ENCODE peak calls at places on chromosomes 7 and 10, in nine cellular contexts. L is astrocyte, P is A549, D is A673, T is NB4, R is ovary, O is fibroblast of pulmonary artery, F is SK-N-SH, S is fibroblast of lung. B is an unnamed sample.

GRCh38 chr7:139043823-139044812 is 8.3 kb upstream of the ZC3HAV1L start:
- DNase-seq in L (no peak), P (peak), D (no peak), T (peak), R (no peak), O (no peak), F (no peak), S (no peak), B (peak)

GRCh38 chr7:140668641-140669040 is 4.1 kb upstream of the ADCK2 start:
- DNase-seq in L (no peak), P (no peak), D (no peak), T (no peak), R (no peak), O (no peak), F (no peak), S (no peak), B (no peak)

GRCh38 chr10:119211625-119212441 is 4.5 kb downstream of the GRK5 start:
- DNase-seq in L (no peak), P (no peak), D (no peak), T (no peak), R (no peak), O (no peak), F (no peak), S (peak), B (no peak)

GRCh38 chr10:95388539-95388938 is 97.7 kb upstream of the PDLIM1 start:
- DNase-seq in L (no peak), P (peak), D (no peak), T (no peak), R (no peak), O (no peak), F (no peak), S (peak), B (no peak)

GRCh38 chr7:81367335-81367801 is 402.5 kb downstream of the HGF start:
- DNase-seq in L (peak), P (no peak), D (peak), T (no peak), R (no peak), O (peak), F (no peak), S (peak), B (peak)

GRCh38 chr10:75770634-75771081 is 339.2 kb downstream of the LRMDA start:
- DNase-seq in L (no peak), P (no peak), D (no peak), T (no peak), R (no peak), O (peak), F (no peak), S (peak), B (peak)

GRCh38 chr10:101563497-101564040 is 24.5 kb downstream of the POLL start:
- DNase-seq in L (no peak), P (no peak), D (no peak), T (no peak), R (no peak), O (no peak), F (peak), S (no peak), B (no peak)

GRCh38 chr7:121076350-121077164 is 88.0 kb downstream of the CPED1 start:
- DNase-seq in L (peak), P (no peak), D (no peak), T (no peak), R (no peak), O (peak), F (no peak), S (peak), B (peak)

GRCh38 chr10:102118867-102119266 is 1.3 kb downstream of the LDB1 start:
- DNase-seq in L (no peak), P (no peak), D (peak), T (peak), R (peak), O (peak), F (no peak), S (peak), B (no peak)

GRCh38 chr10:131961777-131962450 is 19.8 kb downstream of the BNIP3 start:
- DNase-seq in L (no peak), P (no peak), D (peak), T (peak), R (no peak), O (no peak), F (peak), S (no peak), B (no peak)

GRCh38 chr7:134905375-134905774 is 80.9 kb upstream of the AGBL3 start:
- DNase-seq in L (peak), P (no peak), D (peak), T (peak), R (peak), O (peak), F (no peak), S (peak), B (peak)

GRCh38 chr10:15485684-15486316 is 114.7 kb upstream of the FAM171A1 start:
- DNase-seq in L (peak), P (no peak), D (no peak), T (no peak), R (no peak), O (peak), F (no peak), S (peak), B (no peak)

GRCh38 chr7:90119178-90119971 is 34.9 kb upstream of the STEAP1 start:
- DNase-seq in L (peak), P (peak), D (peak), T (no peak), R (peak), O (peak), F (peak), S (peak), B (no peak)

GRCh38 chr10:92575961-92576360 is 2.1 kb upstream of the IDE start:
- DNase-seq in L (peak), P (peak), D (no peak), T (peak), R (no peak), O (peak), F (no peak), S (peak), B (peak)

GRCh38 chr7:37081436-37081835 is 357.1 kb upstream of the AOAH start:
- DNase-seq in L (no peak), P (peak), D (peak), T (peak), R (peak), O (peak), F (no peak), S (no peak), B (peak)

GRCh38 chr7:41732279-41733062 is 29.6 kb upstream of the INHBA start:
- DNase-seq in L (no peak), P (no peak), D (peak), T (peak), R (no peak), O (peak), F (no peak), S (no peak), B (peak)

GRCh38 chr7:47739301-47739870 is 157.5 kb upstream of the TNS3 start:
- DNase-seq in L (no peak), P (no peak), D (no peak), T (no peak), R (no peak), O (no peak), F (no peak), S (no peak), B (no peak)

GRCh38 chr10:7811000-7811399 is 7.3 kb upstream of the TAF3 start:
- DNase-seq in L (no peak), P (no peak), D (no peak), T (no peak), R (no peak), O (no peak), F (no peak), S (no peak), B (peak)

GRCh38 chr10:122363311-122363710 is 11.2 kb upstream of the PLEKHA1 start:
- DNase-seq in L (no peak), P (no peak), D (no peak), T (no peak), R (no peak), O (no peak), F (no peak), S (peak), B (peak)

GRCh38 chr7:155557778-155558177 is 11.4 kb upstream of the CNPY1 start:
- DNase-seq in L (no peak), P (no peak), D (no peak), T (no peak), R (no peak), O (no peak), F (no peak), S (no peak), B (no peak)

GRCh38 chr7:19772858-19773337 is 519 bp downstream of the TMEM196 start:
- DNase-seq in L (peak), P (peak), D (peak), T (no peak), R (peak), O (peak), F (peak), S (peak), B (peak)

GRCh38 chr10:49138361-49138891 is 4.6 kb upstream of the FAM170B start:
- DNase-seq in L (peak), P (no peak), D (no peak), T (no peak), R (no peak), O (no peak), F (no peak), S (peak), B (no peak)
- TF ChIP-seq CTCF in L (no peak), P (no peak), D (no peak), T (no peak), R (no peak), O (no peak), F (no peak), S (no peak), B (no peak)

DNA sequence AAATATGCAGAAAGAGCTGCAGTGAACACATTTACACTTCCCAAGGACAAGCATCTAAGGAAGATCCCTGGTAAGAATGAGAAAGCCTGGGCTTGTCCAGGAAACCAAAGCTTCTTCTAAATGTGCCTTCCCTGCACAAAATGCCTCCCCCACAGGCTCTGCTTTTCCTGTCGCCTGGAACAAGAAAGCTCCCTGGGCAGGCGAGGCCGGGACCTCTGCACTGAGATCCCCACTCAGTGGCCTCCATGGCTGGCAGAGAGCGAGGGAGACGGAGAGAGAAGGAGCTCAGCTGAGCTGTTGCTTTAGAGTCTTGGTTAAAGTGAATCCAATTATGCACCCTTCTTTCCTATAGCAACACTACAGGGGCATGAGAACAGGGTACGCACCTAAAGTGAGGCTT is 75.6 kb downstream of the AMZ1 start:
- DNase-seq in L (no peak), P (no peak), D (no peak), T (no peak), R (no peak), O (no peak), F (no peak), S (no peak), B (no peak)
- H3K4me3 ChIP-seq in L (no peak), P (no peak), D (no peak), T (peak), R (no peak), O (no peak), F (no peak), S (no peak), B (no peak)

GRCh38 chr10:105037029-105037428 is 395.9 kb downstream of the SORCS3 start:
- DNase-seq in L (peak), P (no peak), D (no peak), T (no peak), R (no peak), O (no peak), F (no peak), S (peak), B (no peak)
- TF ChIP-seq CTCF in L (no peak), P (no peak), D (no peak), T (no peak), R (no peak), O (no peak), F (no peak), S (no peak), B (no peak)

GRCh38 chr10:73629165-73629564 is 12.1 kb downstream of the MYOZ1 start:
- DNase-seq in L (no peak), P (no peak), D (no peak), T (no peak), R (no peak), O (no peak), F (no peak), S (no peak), B (no peak)

GRCh38 chr10:73625884-73626753 is 15.2 kb downstream of the MYOZ1 start:
- DNase-seq in L (peak), P (peak), D (peak), T (peak), R (peak), O (peak), F (peak), S (peak), B (peak)

GRCh38 chr10:73625004-73625883 is 16.0 kb downstream of the MYOZ1 start:
- DNase-seq in L (peak), P (peak), D (peak), T (peak), R (peak), O (peak), F (peak), S (peak), B (peak)

GRCh38 chr10:73628405-73628804 is 12.9 kb downstream of the MYOZ1 start:
- DNase-seq in L (no peak), P (no peak), D (no peak), T (no peak), R (no peak), O (no peak), F (no peak), S (no peak), B (peak)

DNA sequence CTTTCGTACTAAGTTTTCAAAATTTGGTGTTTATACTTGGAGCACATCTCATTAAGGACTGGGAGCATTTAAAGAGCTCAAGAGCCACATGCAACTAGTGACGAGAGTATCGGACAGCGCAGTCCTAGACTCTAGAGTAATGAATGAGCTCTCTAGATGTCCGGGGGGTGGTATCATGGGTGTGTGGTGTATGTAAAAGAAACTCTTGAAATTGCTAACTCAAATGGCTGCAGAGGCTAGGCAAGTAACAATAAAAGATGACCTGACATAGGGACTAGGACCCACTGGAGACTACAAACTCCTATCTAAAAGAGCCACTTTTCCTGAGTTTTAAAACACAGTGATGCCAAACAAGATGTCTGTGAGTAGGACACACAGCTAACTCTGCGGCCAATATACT is 14.0 kb downstream of the MYOZ1 start:
- DNase-seq in L (no peak), P (no peak), D (no peak), T (no peak), R (no peak), O (no peak), F (no peak), S (no peak), B (no peak)
- H3K4me3 ChIP-seq in L (no peak), P (no peak), D (no peak), T (peak), R (no peak), O (no peak), F (no peak), S (no peak), B (no peak)

DNA sequence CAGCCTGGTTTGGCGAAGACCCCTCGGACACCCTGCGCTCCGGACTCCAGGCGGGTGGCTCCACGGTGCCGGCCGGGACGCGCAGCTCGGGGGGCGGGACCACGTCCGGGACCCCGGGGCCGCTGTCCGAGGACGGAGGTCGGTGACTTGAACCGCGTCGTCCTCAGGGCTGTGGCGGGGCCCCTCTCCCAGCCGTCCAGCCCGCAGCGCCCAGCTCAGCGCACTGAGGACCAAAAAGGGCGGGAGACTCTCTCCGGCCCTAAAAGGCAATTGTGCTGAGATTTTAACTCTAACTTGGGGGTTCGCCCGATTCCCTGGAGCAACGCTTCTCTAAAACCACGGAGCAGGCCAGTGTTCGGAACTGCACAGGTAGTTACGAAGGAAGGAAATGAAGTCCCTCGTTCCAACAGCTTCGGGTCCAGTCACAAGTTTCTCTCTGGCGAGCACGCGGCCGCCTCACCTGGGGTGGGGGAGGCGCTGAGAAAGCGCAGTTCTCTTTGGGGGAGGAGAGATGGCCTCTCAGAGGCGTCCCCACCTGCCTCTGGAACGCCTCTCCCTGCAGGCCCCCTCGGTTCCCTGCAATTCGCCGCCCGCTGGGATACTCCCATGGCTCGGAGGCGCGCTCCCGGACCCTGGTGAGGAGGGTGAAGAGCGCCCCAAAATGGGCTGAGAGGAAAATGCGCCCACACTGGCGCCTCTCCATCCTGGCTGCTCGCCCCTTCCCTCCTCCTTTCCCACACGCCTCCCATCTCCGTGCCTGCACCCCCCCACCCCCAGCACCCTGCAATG is 352.7 kb downstream of the DNAJB6 start:
- DNase-seq in L (no peak), P (no peak), D (no peak), T (peak), R (no peak), O (no peak), F (peak), S (peak), B (no peak)
- TF ChIP-seq CTCF in L (no peak), P (no peak), D (no peak), T (peak), R (no peak), O (no peak), F (no peak), S (no peak), B (no peak)

DNA sequence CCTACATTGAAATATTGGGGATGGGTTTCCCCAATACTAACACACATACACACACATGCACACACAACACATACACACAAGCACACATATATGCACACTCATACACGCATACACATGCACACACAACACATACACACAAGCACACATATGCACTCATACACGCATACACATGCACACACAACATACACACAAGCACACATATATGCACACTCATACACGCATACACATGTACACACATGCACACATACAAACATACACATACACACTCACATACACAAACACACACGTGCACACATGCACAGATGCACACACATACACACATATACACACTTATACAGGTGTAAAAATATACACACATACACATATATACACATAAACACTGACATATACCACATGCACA is 127.4 kb upstream of the C7orf33 start:
- DNase-seq in L (no peak), P (no peak), D (no peak), T (no peak), R (no peak), O (no peak), F (no peak), S (no peak), B (no peak)
- H3K4me3 ChIP-seq in L (no peak), P (no peak), D (no peak), T (no peak), R (no peak), O (no peak), F (no peak), S (no peak), B (no peak)

GRCh38 chr10:590721-591120 is 98.7 kb downstream of the DIP2C start:
- DNase-seq in L (no peak), P (no peak), D (no peak), T (no peak), R (no peak), O (no peak), F (no peak), S (no peak), B (no peak)

GRCh38 chr10:589961-590680 is 99.3 kb downstream of the DIP2C start:
- DNase-seq in L (no peak), P (no peak), D (no peak), T (no peak), R (no peak), O (no peak), F (no peak), S (no peak), B (no peak)

GRCh38 chr10:586716-587115 is 102.8 kb downstream of the DIP2C start:
- DNase-seq in L (no peak), P (no peak), D (no peak), T (no peak), R (no peak), O (no peak), F (no peak), S (no peak), B (no peak)

GRCh38 chr10:586151-586550 is 103.3 kb downstream of the DIP2C start:
- DNase-seq in L (no peak), P (no peak), D (no peak), T (no peak), R (no peak), O (no peak), F (peak), S (no peak), B (no peak)

DNA sequence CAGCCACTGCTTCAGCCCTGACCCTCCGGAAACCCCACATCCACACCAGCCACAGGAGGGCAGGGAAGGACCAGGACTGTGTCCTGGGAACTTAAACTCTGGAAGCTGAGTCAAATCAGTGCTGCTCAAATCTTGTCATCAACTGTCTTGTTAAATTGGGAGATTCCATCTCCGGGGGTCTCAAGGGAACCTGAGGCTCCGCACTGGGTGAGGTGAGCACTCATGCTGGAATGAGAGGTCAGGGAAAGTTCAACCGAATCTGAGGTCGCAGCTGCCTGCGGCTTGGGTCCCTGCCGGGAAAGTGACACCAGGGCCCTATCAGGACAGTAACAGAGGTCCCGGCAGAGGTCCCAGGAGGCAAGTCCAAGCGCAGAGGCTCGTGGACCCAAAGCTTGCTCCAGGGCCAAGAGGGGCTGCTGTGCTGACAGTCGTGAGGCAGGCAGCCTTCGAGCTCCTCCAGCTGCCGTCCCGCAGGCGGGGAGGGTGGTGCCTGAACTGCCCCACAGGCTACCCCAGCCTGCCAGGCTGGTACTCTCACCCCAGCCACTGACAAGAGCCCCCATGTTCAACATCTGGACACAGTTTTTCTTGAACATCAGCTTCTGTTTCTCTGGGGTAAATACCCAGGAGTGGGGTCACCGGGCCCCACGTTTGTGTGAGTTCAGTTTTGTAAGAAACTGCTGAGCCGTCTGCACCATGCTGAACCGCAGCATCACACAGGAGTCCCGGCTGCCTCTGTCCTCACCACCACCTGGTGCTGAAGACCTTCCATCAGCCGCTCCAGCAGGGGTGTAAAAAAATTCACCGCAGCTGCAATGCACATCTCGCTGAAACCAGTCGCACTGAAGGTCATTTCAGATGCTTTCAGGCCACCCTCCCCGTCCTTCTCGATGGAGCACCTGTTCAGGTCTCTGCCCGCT is 101.0 kb downstream of the DIP2C start:
- DNase-seq in L (peak), P (no peak), D (no peak), T (no peak), R (no peak), O (peak), F (no peak), S (peak), B (no peak)
- TF ChIP-seq CTCF in L (peak), P (no peak), D (no peak), T (no peak), R (no peak), O (peak), F (peak), S (peak), B (no peak)

B was measured in bronchial epithelial cell.